ENCODE peak calls at places on chromosome 14, in five cellular contexts. J is stimulated activated CD4-positive, alpha-beta T cell treated with anti-CD3 and anti-CD28 coated beads, Interleukin-2, amount 100 ng/mL, for 4 hours; H is myocyte; Z is NCI-H1436; K is cardiac septum. M is an unnamed sample.

GRCh38 chr14:89853976-89854693 is 100.4 kb downstream of the EFCAB11 start:
- DNase-seq in Z (no peak), J (no peak), K (no peak), H (no peak), M (no peak)

GRCh38 chr14:99256483-99256874 is 15.5 kb downstream of the BCL11B start:
- DNase-seq in J (no peak), K (no peak), H (no peak), Z (no peak), M (no peak)

GRCh38 chr14:85731198-85731597 is 201.3 kb downstream of the FLRT2 start:
- DNase-seq in J (no peak), Z (no peak), H (peak; percentile 43), K (no peak), M (peak; percentile 43)

GRCh38 chr14:45253754-45254300 is 825 bp upstream of the MIS18BP1 start:
- DNase-seq in H (no peak), J (no peak), K (no peak), Z (no peak), M (no peak)

GRCh38 chr14:69318241-69318640 is 58.3 kb downstream of the GALNT16 start:
- DNase-seq in Z (no peak), J (no peak), H (no peak), K (peak; percentile 51), M (no peak)

GRCh38 chr14:104800600-104801283 is at the start of gene ZBTB42:
- DNase-seq in J (peak; percentile 52), H (no peak), K (no peak), Z (peak; percentile 32), M (peak; percentile 42)

GRCh38 chr14:20044243-20044642 is 8.4 kb upstream of the OR4K13 start:
- DNase-seq in K (no peak), H (no peak), J (no peak), Z (no peak), M (no peak)

GRCh38 chr14:43687866-43688265 is 819.2 kb downstream of the FSCB start:
- DNase-seq in J (no peak), K (no peak), H (peak; percentile 1), Z (no peak), M (peak; percentile 30)

GRCh38 chr14:101774006-101774755 is 12.7 kb downstream of the PPP2R5C start:
- DNase-seq in H (peak; percentile 90), Z (peak; percentile 55), K (no peak), J (no peak), M (no peak)

GRCh38 chr14:34461334-34462131 is 507 bp downstream of the SPTSSA start:
- DNase-seq in K (no peak), H (peak; percentile 58), Z (no peak), J (no peak), M (peak; percentile 91)

GRCh38 chr14:78170203-78170602 is at the start of gene NRXN3:
- DNase-seq in J (no peak), Z (peak; percentile 61), K (no peak), H (no peak), M (peak; percentile 92)

GRCh38 chr14:106037380-106037779 is 511.0 kb downstream of the TMEM121 start:
- DNase-seq in J (no peak), Z (no peak), H (no peak), K (no peak), M (no peak)

GRCh38 chr14:60064491-60065072 is 27.1 kb upstream of the PCNX4 start:
- DNase-seq in J (no peak), H (peak; percentile 49), K (no peak), Z (no peak), M (peak; percentile 13)

GRCh38 chr14:53386359-53386758 is 233.2 kb upstream of the DDHD1 start:
- DNase-seq in J (no peak), Z (no peak), H (no peak), K (no peak), M (no peak)

GRCh38 chr14:87066221-87066817 is 926.7 kb downstream of the GALC start:
- DNase-seq in K (no peak), J (no peak), Z (no peak), H (no peak), M (peak; percentile 19)

GRCh38 chr14:96484391-96484790 is 17.8 kb upstream of the PAPOLA start:
- DNase-seq in K (no peak), J (no peak), H (no peak), Z (no peak), M (no peak)

GRCh38 chr14:67729072-67729561 is 27.4 kb downstream of the RDH12 start:
- DNase-seq in H (no peak), K (no peak), J (no peak), Z (no peak), M (peak; percentile 73)

GRCh38 chr14:90402009-90402408 is 5.2 kb downstream of the CALM1 start:
- DNase-seq in J (no peak), K (no peak), H (no peak), Z (no peak), M (no peak)

GRCh38 chr14:90714811-90715210 is 101.4 kb downstream of the TTC7B start:
- DNase-seq in J (no peak), K (no peak), Z (no peak), H (no peak), M (no peak)

GRCh38 chr14:91315844-91316267 is 71.4 kb upstream of the GPR68 start:
- DNase-seq in K (no peak), H (no peak), J (peak; percentile 67), Z (no peak), M (peak; percentile 7)

GRCh38 chr14:51395361-51395849 is 155.4 kb downstream of the TMX1 start:
- DNase-seq in J (no peak), H (peak; percentile 95), K (no peak), Z (peak; percentile 8), M (peak; percentile 11)

GRCh38 chr14:23723911-23724310 is 87.7 kb downstream of the DHRS2 start:
- DNase-seq in Z (no peak), J (no peak), H (no peak), K (no peak), M (no peak)

GRCh38 chr14:49621114-49621881 is 699 bp downstream of the MGAT2 start:
- DNase-seq in H (peak; percentile 81), Z (peak; percentile 42), J (peak; percentile 33), K (peak; percentile 91), M (peak; percentile 87)

GRCh38 chr14:21092147-21093011 is 6.1 kb downstream of the ZNF219 start:
- DNase-seq in H (peak; percentile 66), J (peak; percentile 82), Z (peak; percentile 43), K (peak; percentile 96), M (peak; percentile 86)

GRCh38 chr14:60196291-60196690 is 31.1 kb upstream of the DHRS7 start:
- DNase-seq in J (no peak), Z (no peak), K (no peak), H (no peak), M (no peak)

GRCh38 chr14:70906785-70907171 is 481 bp upstream of the PCNX1 start:
- DNase-seq in K (no peak), Z (no peak), H (no peak), J (no peak), M (no peak)

GRCh38 chr14:52080817-52081755 is 12.2 kb upstream of the NID2 start:
- DNase-seq in Z (no peak), J (no peak), H (peak; percentile 85), K (no peak), M (peak; percentile 18)

GRCh38 chr14:80425686-80426085 is 214.4 kb upstream of the DIO2 start:
- DNase-seq in Z (no peak), K (no peak), H (peak; percentile 53), J (no peak), M (peak; percentile 32)

M was measured in mesendoderm.